ENCODE peak calls at places on chromosomes 7 and 10, in ten cellular contexts. J, T, D, R, X, N, U, O, H and V are unnamed samples.

GRCh38 chr10:3239066-3239919 is 66.7 kb upstream of the PITRM1 start:
- DNase-seq in J (peak; percentile 45), T (peak; percentile 62), D (peak; percentile 44), R (peak; percentile 77), X (peak; percentile 75), N (peak; percentile 74), U (peak; percentile 54), O (peak; percentile 84), H (peak; percentile 64), V (peak; percentile 74)

GRCh38 chr7:152081088-152081487 is 55.6 kb downstream of the GALNT11 start:
- DNase-seq in J (no peak), T (no peak), D (no peak), R (no peak), X (no peak), N (peak; percentile 64), U (no peak), O (no peak), H (no peak), V (no peak)

GRCh38 chr7:32564542-32564941 is 69.3 kb downstream of the AVL9 start:
- DNase-seq in J (no peak), T (peak; percentile 37), D (no peak), R (no peak), X (no peak), N (no peak), U (no peak), O (peak; percentile 10), H (no peak), V (no peak)

GRCh38 chr10:87605656-87606308 is 53.9 kb upstream of the PAPSS2 start:
- DNase-seq in J (no peak), T (no peak), D (no peak), R (no peak), X (no peak), N (peak; percentile 19), U (no peak), O (no peak), H (no peak), V (no peak)

GRCh38 chr10:61882621-61883375 is 18.7 kb upstream of the ARID5B start:
- DNase-seq in J (no peak), T (no peak), D (no peak), R (no peak), X (no peak), N (peak; percentile 71), U (no peak), O (no peak), H (peak; percentile 34), V (no peak)

GRCh38 chr7:33250421-33250827 is 121.1 kb downstream of the BBS9 start:
- DNase-seq in J (no peak), T (no peak), D (no peak), R (no peak), X (no peak), N (no peak), U (no peak), O (no peak), H (no peak), V (no peak)

GRCh38 chr10:78684954-78685353 is 383.8 kb upstream of the ZMIZ1 start:
- DNase-seq in J (no peak), T (peak; percentile 27), D (no peak), R (no peak), X (no peak), N (no peak), U (no peak), O (no peak), H (no peak), V (no peak)

GRCh38 chr7:270351-270983 is 19.5 kb upstream of the FOXL3 start:
- DNase-seq in J (no peak), T (no peak), D (no peak), R (no peak), X (no peak), N (no peak), U (no peak), O (no peak), H (no peak), V (no peak)

GRCh38 chr10:101835406-101835805 is 8.2 kb downstream of the KCNIP2 start:
- DNase-seq in J (no peak), T (no peak), D (no peak), R (no peak), X (no peak), N (no peak), U (no peak), O (no peak), H (no peak), V (no peak)

GRCh38 chr7:114574384-114574783 is 159.8 kb downstream of the FOXP2 start:
- DNase-seq in J (no peak), T (no peak), D (no peak), R (no peak), X (no peak), N (peak; percentile 74), U (no peak), O (no peak), H (no peak), V (no peak)

DNA sequence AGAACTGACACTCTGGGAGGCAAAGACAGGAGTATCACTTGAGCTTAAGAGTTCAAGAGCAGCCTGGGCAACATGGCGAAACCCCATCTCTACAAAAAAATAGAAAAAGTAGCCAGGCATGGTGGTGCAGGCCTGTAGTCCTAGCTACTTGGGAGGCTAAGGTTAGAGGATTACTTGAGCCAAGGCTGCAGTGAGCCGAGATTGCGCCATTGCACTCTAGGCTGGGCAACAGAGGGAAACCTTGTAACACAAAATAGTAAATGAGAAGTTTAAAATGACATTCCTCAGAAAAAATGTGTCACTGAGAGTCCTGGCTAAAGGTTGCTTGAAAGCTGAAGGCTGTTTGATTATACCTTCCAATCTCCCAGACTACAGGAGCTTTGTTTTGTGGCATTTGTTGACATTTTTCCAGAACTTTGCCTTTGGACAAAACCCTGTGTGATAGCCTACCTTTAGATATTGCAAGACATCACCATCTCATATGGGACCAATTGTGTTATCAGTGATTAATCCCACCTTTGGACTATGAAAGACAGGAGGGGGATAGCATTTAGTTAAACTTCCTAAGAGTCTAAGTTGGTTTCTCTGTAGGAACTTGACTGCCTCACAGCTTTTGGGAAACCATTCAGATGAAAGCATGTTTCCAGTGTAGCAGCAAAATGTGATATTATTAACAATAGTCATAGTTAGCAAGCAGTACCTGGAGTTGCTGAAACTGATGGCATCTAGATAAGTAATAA is 5.3 kb downstream of the TNKS2 start:
- DNase-seq in J (no peak), T (no peak), D (no peak), R (no peak), X (no peak), N (no peak), U (no peak), O (no peak), H (no peak), V (no peak)
- TF ChIP-seq CTCF in J (no peak), T (no peak), D (no peak), R (no peak), X (no peak), N (no peak), U (no peak), O (no peak), H (no peak), V (no peak)

GRCh38 chr10:98855403-98856189 is 380.1 kb downstream of the HPSE2 start:
- DNase-seq in J (no peak), T (no peak), D (no peak), R (no peak), X (no peak), N (no peak), U (no peak), O (no peak), H (no peak), V (no peak)

GRCh38 chr10:98858525-98858924 is 377.1 kb downstream of the HPSE2 start:
- DNase-seq in J (peak; percentile 39), T (peak; percentile 16), D (no peak), R (no peak), X (no peak), N (peak; percentile 17), U (no peak), O (no peak), H (no peak), V (no peak)

GRCh38 chr10:98848361-98848760 is 387.3 kb downstream of the HPSE2 start:
- DNase-seq in J (no peak), T (no peak), D (no peak), R (no peak), X (no peak), N (peak; percentile 4), U (no peak), O (peak; percentile 5), H (no peak), V (no peak)

GRCh38 chr10:98846787-98847186 is 388.9 kb downstream of the HPSE2 start:
- DNase-seq in J (no peak), T (no peak), D (no peak), R (no peak), X (no peak), N (no peak), U (no peak), O (no peak), H (no peak), V (no peak)

GRCh38 chr10:98852686-98853085 is 383.0 kb downstream of the HPSE2 start:
- DNase-seq in J (peak; percentile 13), T (no peak), D (no peak), R (no peak), X (no peak), N (no peak), U (no peak), O (no peak), H (no peak), V (no peak)
- TF ChIP-seq CTCF in J (peak; percentile 64), T (no peak), D (peak; percentile 33), R (no peak), X (no peak), N (no peak), U (no peak), O (peak; percentile 53), H (no peak), V (no peak)

DNA sequence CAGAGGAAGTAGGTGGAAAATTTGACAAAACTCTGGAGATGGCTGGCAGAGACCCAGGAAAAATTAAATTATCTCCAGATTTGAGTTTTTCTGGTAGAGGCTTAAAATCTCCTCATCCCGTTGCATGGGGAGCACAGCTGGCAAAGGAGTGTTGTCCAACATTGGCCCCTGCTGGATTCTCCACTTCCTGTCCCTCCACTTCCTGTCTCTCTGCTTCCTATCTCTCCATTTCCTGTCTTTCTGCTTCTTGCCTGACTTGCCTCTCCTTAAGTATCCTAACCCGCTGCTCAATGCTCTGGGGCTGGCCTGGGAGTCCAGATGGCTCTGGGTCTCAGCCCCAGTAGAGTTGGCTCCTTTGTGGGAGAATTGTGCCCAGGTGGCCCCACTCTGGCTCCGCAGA is 65.8 kb upstream of the EMX2 start:
- DNase-seq in J (no peak), T (no peak), D (no peak), R (no peak), X (no peak), N (no peak), U (no peak), O (no peak), H (no peak), V (no peak)
- TF ChIP-seq CTCF in J (no peak), T (no peak), D (no peak), R (no peak), X (no peak), N (no peak), U (no peak), O (no peak), H (no peak), V (no peak)

DNA sequence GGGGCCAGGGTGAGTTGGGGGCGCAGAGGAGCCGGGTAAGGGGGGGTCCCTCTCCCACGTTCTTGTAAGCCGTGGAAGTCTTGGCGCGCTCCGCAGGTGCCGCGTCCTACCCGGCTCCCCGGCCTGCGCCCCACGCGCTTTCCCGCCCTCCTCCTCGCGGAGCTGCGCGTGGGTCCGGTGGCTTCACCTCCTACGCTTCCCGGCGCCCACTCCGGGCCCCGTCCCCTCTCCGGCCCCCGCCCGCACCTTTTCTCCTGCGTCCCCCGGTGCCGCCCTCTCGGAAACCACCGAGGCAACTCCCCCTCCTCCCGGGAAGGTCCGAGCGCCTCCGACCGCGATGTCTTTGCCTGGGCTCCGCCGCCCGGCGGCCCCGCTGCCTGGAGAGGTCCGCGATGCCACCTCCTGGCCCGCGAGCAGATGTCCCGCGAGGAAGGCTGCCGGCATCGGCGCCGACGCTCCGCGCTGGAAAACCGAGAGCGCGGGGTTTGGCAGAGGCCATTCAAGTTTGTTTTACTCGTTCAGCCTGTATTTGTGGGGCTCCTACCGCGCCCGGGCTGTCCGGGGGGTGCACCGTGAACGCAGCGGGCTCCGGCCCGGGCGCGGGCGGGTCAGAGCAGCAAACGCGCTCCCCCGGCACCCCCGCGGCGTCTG is 2.4 kb upstream of the NKX6-2 start:
- DNase-seq in J (no peak), T (peak; percentile 49), D (peak; percentile 33), R (no peak), X (no peak), N (peak; percentile 13), U (no peak), O (peak; percentile 41), H (peak; percentile 42), V (peak; percentile 71)
- TF ChIP-seq CTCF in J (no peak), T (peak; percentile 16), D (no peak), R (no peak), X (no peak), N (no peak), U (no peak), O (no peak), H (no peak), V (peak; percentile 21)